ENCODE peak calls at places on chromosomes 11 and 22, in five cellular contexts. B is K562, R is H1, A is GM12878, T is HepG2. M is an unnamed sample.
A peak's percentile ranks its signal among the peaks of the same experiment; 100 is the strongest.

GRCh38 chr11:73359341-73359740 is 16.9 kb upstream of the RELT start:
- DNase-seq in B (no peak), R (no peak), A (no peak), T (no peak), M (no peak)

GRCh38 chr11:106304274-106304673 is 226.8 kb downstream of the AASDHPPT start:
- DNase-seq in B (no peak), R (no peak), A (no peak), T (no peak), M (no peak)

GRCh38 chr11:2518112-2518982 is 73.5 kb downstream of the KCNQ1 start:
- DNase-seq in B (no peak), R (peak; percentile 37), A (no peak), T (no peak), M (no peak)

GRCh38 chr11:75762158-75762557 is 6.4 kb upstream of the DGAT2 start:
- DNase-seq in B (no peak), R (no peak), A (no peak), T (no peak), M (no peak)

GRCh38 chr11:124669193-124669592 is 4.3 kb downstream of the SIAE start:
- DNase-seq in B (peak; percentile 61), R (peak; percentile 57), A (no peak), T (peak; percentile 33), M (peak; percentile 28)

GRCh38 chr11:70836071-70836470 is 416.3 kb downstream of the SHANK2 start:
- DNase-seq in B (no peak), R (no peak), A (no peak), T (no peak), M (no peak)

GRCh38 chr11:65315204-65315865 is 669 bp downstream of the CDC42EP2 start:
- DNase-seq in B (peak; percentile 90), R (peak; percentile 99), A (no peak), T (peak; percentile 68), M (peak; percentile 48)

GRCh38 chr11:47786373-47786772 is 19.2 kb upstream of the FNBP4 start:
- DNase-seq in B (peak; percentile 19), R (no peak), A (no peak), T (no peak), M (no peak)

GRCh38 chr22:44542561-44543222 is 44.7 kb upstream of the RTL6 start:
- DNase-seq in B (no peak), R (no peak), A (no peak), T (no peak), M (no peak)

GRCh38 chr11:81165164-81165563 is 1568.5 kb downstream of the FAM181B start:
- DNase-seq in B (no peak), R (no peak), A (no peak), T (no peak), M (no peak)

GRCh38 chr11:47724041-47724729 is 9.0 kb upstream of the AGBL2 start:
- DNase-seq in B (no peak), R (no peak), A (no peak), T (peak; percentile 98), M (no peak)

GRCh38 chr11:122215244-122215992 is 99.4 kb upstream of the BLID start:
- DNase-seq in B (peak; percentile 37), R (peak; percentile 89), A (no peak), T (peak; percentile 29), M (peak; percentile 51)

GRCh38 chr11:34676227-34676626 is 55.3 kb downstream of the EHF start:
- DNase-seq in B (no peak), R (no peak), A (no peak), T (no peak), M (no peak)

GRCh38 chr11:93648168-93648567 is 13.3 kb upstream of the CEP295 start:
- DNase-seq in B (no peak), R (no peak), A (no peak), T (peak; percentile 30), M (no peak)

GRCh38 chr22:49057910-49058309 is 769.8 kb downstream of the BRD1 start:
- DNase-seq in B (no peak), R (no peak), A (no peak), T (no peak), M (no peak)

GRCh38 chr22:42462016-42462415 is 29.8 kb upstream of the NFAM1 start:
- DNase-seq in B (peak; percentile 43), R (no peak), A (no peak), T (no peak), M (no peak)

GRCh38 chr11:64876226-64876750 is 2.1 kb downstream of the EHD1 start:
- DNase-seq in B (no peak), R (no peak), A (no peak), T (no peak), M (no peak)

GRCh38 chr22:46457502-46458488 is 79.6 kb downstream of the CELSR1 start:
- DNase-seq in B (no peak), R (no peak), A (no peak), T (no peak), M (no peak)

GRCh38 chr11:72041364-72042058 is 38.8 kb downstream of the NUMA1 start:
- DNase-seq in B (no peak), R (peak; percentile 61), A (no peak), T (peak; percentile 31), M (peak; percentile 40)
- TF ChIP-seq SIN3A in B (no peak), R (no peak), A (no peak), T (no peak), M (no peak)

GRCh38 chr11:131694526-131695424 is 324.4 kb downstream of the NTM start:
- DNase-seq in B (peak; percentile 83), R (peak; percentile 96), A (no peak), T (peak; percentile 52), M (peak; percentile 13)
- TF ChIP-seq ATF3 in B (no peak), R (no peak), A (no peak), T (no peak), M (no peak)

GRCh38 chr11:61019818-61020405 is 48.4 kb downstream of the CD6 start:
- DNase-seq in B (no peak), R (no peak), A (no peak), T (no peak), M (no peak)

GRCh38 chr11:61021661-61022212 is 50.3 kb downstream of the CD6 start:
- DNase-seq in B (peak; percentile 39), R (peak; percentile 89), A (no peak), T (no peak), M (no peak)

GRCh38 chr11:61020706-61021235 is 49.3 kb downstream of the CD6 start:
- DNase-seq in B (no peak), R (no peak), A (no peak), T (no peak), M (no peak)

GRCh38 chr11:61023086-61024035 is 51.9 kb downstream of the CD6 start:
- DNase-seq in B (no peak), R (no peak), A (no peak), T (no peak), M (no peak)

DNA sequence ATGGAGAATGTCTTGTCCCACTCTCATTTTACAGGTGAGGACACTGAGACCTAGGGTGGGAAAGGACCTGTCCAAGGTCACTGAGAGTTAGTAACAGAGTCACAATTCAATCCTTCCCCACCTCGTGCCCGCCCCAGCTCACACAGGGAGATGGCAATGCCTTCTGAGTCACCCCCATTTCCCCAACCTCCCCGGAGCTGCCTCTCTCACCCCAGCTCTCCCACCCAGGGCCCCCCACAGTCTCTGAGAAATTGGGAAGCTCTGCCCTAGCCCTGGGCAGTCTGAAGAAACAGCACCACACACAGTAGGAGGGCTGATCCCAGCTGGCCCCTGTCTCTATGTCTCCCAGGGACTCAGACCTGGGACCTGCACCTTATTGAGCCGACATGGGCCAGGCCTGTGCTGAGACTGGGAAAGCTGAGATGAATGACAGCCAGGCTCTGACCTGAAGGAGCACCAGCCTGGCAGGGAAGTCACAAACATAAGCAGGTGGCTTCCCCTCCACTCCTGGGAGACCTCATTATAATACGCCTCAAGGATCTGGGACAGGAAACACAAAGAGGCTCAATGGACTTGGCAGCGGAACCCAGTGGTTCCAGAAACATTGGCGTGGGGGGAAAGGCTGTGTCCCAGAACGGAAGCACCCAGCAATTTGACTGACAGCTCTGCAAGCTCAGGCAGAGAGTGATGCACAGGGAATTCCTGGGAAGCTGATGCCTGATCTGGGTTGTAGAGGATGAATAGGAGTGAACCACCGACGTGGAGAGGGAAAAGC is 51.0 kb downstream of the CD6 start:
- DNase-seq in B (no peak), R (no peak), A (no peak), T (no peak), M (no peak)
- TF ChIP-seq SIN3A in B (no peak), R (no peak), A (no peak), T (no peak), M (no peak)

GRCh38 chr11:829116-829945 is 1.6 kb downstream of the CRACR2B start:
- DNase-seq in B (no peak), R (peak; percentile 76), A (no peak), T (no peak), M (no peak)

GRCh38 chr11:829946-830294 is 2.2 kb downstream of the CRACR2B start:
- DNase-seq in B (no peak), R (peak; percentile 92), A (no peak), T (no peak), M (no peak)

GRCh38 chr11:831132-831864 is 1.5 kb upstream of the CD151 start:
- DNase-seq in B (no peak), R (no peak), A (no peak), T (no peak), M (no peak)

GRCh38 chr11:831951-832528 is 712 bp upstream of the CD151 start:
- DNase-seq in B (no peak), R (no peak), A (no peak), T (no peak), M (no peak)

DNA sequence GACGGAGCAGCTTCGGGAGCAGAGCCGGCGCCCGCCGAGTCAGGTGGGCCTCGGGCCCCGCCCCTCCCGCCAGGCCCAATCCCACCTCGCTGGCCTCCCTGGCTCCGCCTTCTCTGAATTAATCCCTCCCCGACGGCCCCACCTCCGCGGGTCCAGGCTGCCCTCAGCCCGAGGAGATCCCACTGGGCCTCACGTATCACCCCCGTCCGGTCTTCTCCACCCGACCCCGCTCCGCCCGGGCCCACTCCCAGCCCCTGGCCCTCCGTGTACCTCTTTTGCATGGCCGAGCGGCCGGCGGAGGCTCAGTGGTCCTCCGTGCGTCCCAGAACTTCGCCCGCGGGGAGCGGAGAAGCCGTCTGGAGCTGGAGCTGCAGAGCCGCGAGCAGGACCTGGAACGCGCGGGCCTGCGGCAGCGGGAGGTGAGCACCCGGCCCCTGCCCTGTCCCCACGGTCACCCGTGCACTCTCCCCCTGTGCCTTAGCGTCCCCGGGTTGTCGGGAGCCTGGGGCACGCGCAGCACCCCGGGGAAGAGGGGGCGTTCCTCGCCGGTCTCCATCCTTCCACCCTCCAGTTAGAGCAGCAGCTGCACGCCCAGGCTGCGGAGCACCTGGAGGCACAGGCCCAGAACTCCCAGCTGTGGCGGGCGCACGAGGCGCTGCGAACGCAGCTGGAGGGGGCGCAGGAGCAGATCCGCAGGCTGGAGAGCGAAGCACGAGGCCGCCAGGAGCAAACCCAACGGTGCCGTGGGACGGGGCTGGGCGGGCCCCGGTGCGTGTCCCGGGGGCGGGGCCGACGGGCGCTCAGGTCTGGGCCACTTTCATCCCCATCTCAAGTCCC is 2.2 kb upstream of the CD151 start:
- DNase-seq in B (no peak), R (no peak), A (no peak), T (peak; percentile 74), M (no peak)
- TF ChIP-seq ATF3 in B (no peak), R (no peak), A (no peak), T (peak; percentile 11), M (no peak)

M was measured in HCT116.